ENCODE peak calls at places on chromosomes 3 and 15, in nine cellular contexts. One of them, this sample, is unnamed.

GRCh38 chr3:197183582-197183981 is 114.8 kb downstream of the DLG1 start:
- DNase-seq in breast epithelium: no peak
- DNase-seq in astrocyte of the spinal cord: no peak
- DNase-seq in tibial nerve: no peak
- DNase-seq in A549: no peak
- DNase-seq in AG04450: no peak
- DNase-seq in choroid plexus epithelial cell: no peak
- DNase-seq in fibroblast of mammary gland: no peak
- DNase-seq in IMR-90: no peak
- DNase-seq in this sample: no peak

GRCh38 chr3:148379763-148380162 is 317.9 kb upstream of the AGTR1 start:
- DNase-seq in breast epithelium: no peak
- DNase-seq in astrocyte of the spinal cord: peak
- DNase-seq in tibial nerve: no peak
- DNase-seq in A549: peak
- DNase-seq in AG04450: peak
- DNase-seq in choroid plexus epithelial cell: peak
- DNase-seq in fibroblast of mammary gland: peak
- DNase-seq in IMR-90: peak
- DNase-seq in this sample: peak

GRCh38 chr15:57440799-57441198 is 64.5 kb downstream of the CGNL1 start:
- DNase-seq in breast epithelium: no peak
- DNase-seq in astrocyte of the spinal cord: peak
- DNase-seq in tibial nerve: no peak
- DNase-seq in A549: no peak
- DNase-seq in AG04450: peak
- DNase-seq in choroid plexus epithelial cell: peak
- DNase-seq in fibroblast of mammary gland: peak
- DNase-seq in IMR-90: peak
- DNase-seq in this sample: peak

GRCh38 chr15:51580982-51581381 is 41.6 kb downstream of the DMXL2 start:
- DNase-seq in breast epithelium: no peak
- DNase-seq in astrocyte of the spinal cord: no peak
- DNase-seq in tibial nerve: no peak
- DNase-seq in A549: no peak
- DNase-seq in AG04450: no peak
- DNase-seq in choroid plexus epithelial cell: peak
- DNase-seq in fibroblast of mammary gland: no peak
- DNase-seq in IMR-90: no peak
- DNase-seq in this sample: no peak

GRCh38 chr3:132417695-132418520 is 606 bp downstream of the DNAJC13 start:
- DNase-seq in breast epithelium: peak
- DNase-seq in astrocyte of the spinal cord: peak
- DNase-seq in tibial nerve: peak
- DNase-seq in A549: peak
- DNase-seq in AG04450: peak
- DNase-seq in choroid plexus epithelial cell: peak
- DNase-seq in fibroblast of mammary gland: peak
- DNase-seq in IMR-90: peak
- DNase-seq in this sample: peak

GRCh38 chr3:71064288-71064975 is 519.1 kb downstream of the FOXP1 start:
- DNase-seq in breast epithelium: peak
- DNase-seq in astrocyte of the spinal cord: peak
- DNase-seq in tibial nerve: no peak
- DNase-seq in A549: peak
- DNase-seq in AG04450: no peak
- DNase-seq in choroid plexus epithelial cell: peak
- DNase-seq in fibroblast of mammary gland: peak
- DNase-seq in IMR-90: peak
- DNase-seq in this sample: peak

GRCh38 chr3:146899171-146899570 is 294.0 kb upstream of the PLSCR5 start:
- DNase-seq in breast epithelium: no peak
- DNase-seq in astrocyte of the spinal cord: no peak
- DNase-seq in tibial nerve: no peak
- DNase-seq in A549: no peak
- DNase-seq in AG04450: no peak
- DNase-seq in choroid plexus epithelial cell: no peak
- DNase-seq in fibroblast of mammary gland: no peak
- DNase-seq in IMR-90: no peak
- DNase-seq in this sample: no peak

GRCh38 chr3:157066335-157067071 is 93.4 kb downstream of the CCNL1 start:
- DNase-seq in breast epithelium: no peak
- DNase-seq in astrocyte of the spinal cord: peak
- DNase-seq in tibial nerve: no peak
- DNase-seq in A549: no peak
- DNase-seq in AG04450: peak
- DNase-seq in choroid plexus epithelial cell: no peak
- DNase-seq in fibroblast of mammary gland: peak
- DNase-seq in IMR-90: peak
- DNase-seq in this sample: peak

GRCh38 chr15:90212221-90213079 is 11.3 kb downstream of the SEMA4B start:
- DNase-seq in breast epithelium: peak
- DNase-seq in astrocyte of the spinal cord: no peak
- DNase-seq in tibial nerve: no peak
- DNase-seq in A549: no peak
- DNase-seq in AG04450: no peak
- DNase-seq in choroid plexus epithelial cell: no peak
- DNase-seq in fibroblast of mammary gland: no peak
- DNase-seq in IMR-90: no peak
- DNase-seq in this sample: no peak

GRCh38 chr15:96560246-96560895 is 229.9 kb downstream of the NR2F2 start:
- DNase-seq in breast epithelium: no peak
- DNase-seq in astrocyte of the spinal cord: no peak
- DNase-seq in tibial nerve: no peak
- DNase-seq in A549: no peak
- DNase-seq in AG04450: no peak
- DNase-seq in choroid plexus epithelial cell: peak
- DNase-seq in fibroblast of mammary gland: peak
- DNase-seq in IMR-90: no peak
- DNase-seq in this sample: peak

GRCh38 chr3:130529816-130530215 is 12.8 kb downstream of the COL6A6 start:
- DNase-seq in breast epithelium: no peak
- DNase-seq in astrocyte of the spinal cord: no peak
- DNase-seq in tibial nerve: no peak
- DNase-seq in A549: no peak
- DNase-seq in AG04450: no peak
- DNase-seq in choroid plexus epithelial cell: no peak
- DNase-seq in fibroblast of mammary gland: no peak
- DNase-seq in IMR-90: no peak
- DNase-seq in this sample: no peak

GRCh38 chr3:13273604-13274105 is 146.5 kb downstream of the NUP210 start:
- DNase-seq in breast epithelium: no peak
- DNase-seq in astrocyte of the spinal cord: no peak
- DNase-seq in tibial nerve: no peak
- DNase-seq in A549: no peak
- DNase-seq in AG04450: no peak
- DNase-seq in choroid plexus epithelial cell: no peak
- DNase-seq in fibroblast of mammary gland: no peak
- DNase-seq in IMR-90: no peak
- DNase-seq in this sample: no peak

GRCh38 chr3:11346416-11346815 is 74.2 kb downstream of the ATG7 start:
- DNase-seq in breast epithelium: no peak
- DNase-seq in astrocyte of the spinal cord: peak
- DNase-seq in tibial nerve: no peak
- DNase-seq in A549: no peak
- DNase-seq in AG04450: peak
- DNase-seq in choroid plexus epithelial cell: peak
- DNase-seq in fibroblast of mammary gland: no peak
- DNase-seq in IMR-90: peak
- DNase-seq in this sample: no peak

GRCh38 chr3:4938583-4938982 is 40.7 kb upstream of the BHLHE40 start:
- DNase-seq in breast epithelium: no peak
- DNase-seq in astrocyte of the spinal cord: no peak
- DNase-seq in tibial nerve: no peak
- DNase-seq in A549: no peak
- DNase-seq in AG04450: no peak
- DNase-seq in choroid plexus epithelial cell: no peak
- DNase-seq in fibroblast of mammary gland: no peak
- DNase-seq in IMR-90: no peak
- DNase-seq in this sample: no peak

GRCh38 chr15:71106802-71107500 is 8.3 kb upstream of the THSD4 start:
- DNase-seq in breast epithelium: no peak
- DNase-seq in astrocyte of the spinal cord: peak
- DNase-seq in tibial nerve: no peak
- DNase-seq in A549: no peak
- DNase-seq in AG04450: no peak
- DNase-seq in choroid plexus epithelial cell: peak
- DNase-seq in fibroblast of mammary gland: no peak
- DNase-seq in IMR-90: no peak
- DNase-seq in this sample: no peak

DNA sequence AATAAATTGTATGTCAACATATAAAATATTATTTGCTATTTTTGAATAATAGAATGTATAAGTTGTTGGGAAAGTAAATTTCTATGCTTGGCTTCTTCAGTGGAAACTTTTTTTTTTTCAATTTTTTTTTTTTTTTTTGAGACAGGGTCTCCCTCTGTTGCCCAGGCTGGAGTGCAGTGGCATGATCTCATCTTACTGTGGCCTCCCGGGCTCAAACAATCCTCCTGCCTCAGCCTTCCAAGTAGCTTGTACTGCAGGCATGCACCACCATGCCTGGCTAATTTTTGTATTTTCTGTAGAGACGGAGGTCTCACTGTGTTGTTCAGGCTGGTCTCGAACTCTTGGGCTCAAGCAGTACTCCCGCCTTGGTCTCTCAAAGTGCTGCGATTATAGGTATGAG is 16.8 kb downstream of the MBNL1 start:
- DNase-seq in breast epithelium: no peak
- DNase-seq in astrocyte of the spinal cord: no peak
- DNase-seq in tibial nerve: no peak
- DNase-seq in A549: no peak
- DNase-seq in AG04450: no peak
- DNase-seq in choroid plexus epithelial cell: no peak
- DNase-seq in fibroblast of mammary gland: no peak
- DNase-seq in IMR-90: no peak
- DNase-seq in this sample: no peak
- H3K4me3 ChIP-seq in breast epithelium: no peak
- H3K4me3 ChIP-seq in astrocyte of the spinal cord: no peak
- H3K4me3 ChIP-seq in tibial nerve: no peak
- H3K4me3 ChIP-seq in A549: no peak
- H3K4me3 ChIP-seq in AG04450: no peak
- H3K4me3 ChIP-seq in choroid plexus epithelial cell: no peak
- H3K4me3 ChIP-seq in fibroblast of mammary gland: no peak
- H3K4me3 ChIP-seq in IMR-90: no peak
- H3K4me3 ChIP-seq in this sample: no peak

GRCh38 chr3:177811835-177812234 is 614.6 kb upstream of the TBL1XR1 start:
- DNase-seq in breast epithelium: no peak
- DNase-seq in astrocyte of the spinal cord: no peak
- DNase-seq in tibial nerve: no peak
- DNase-seq in A549: no peak
- DNase-seq in AG04450: no peak
- DNase-seq in choroid plexus epithelial cell: peak
- DNase-seq in fibroblast of mammary gland: peak
- DNase-seq in IMR-90: no peak
- DNase-seq in this sample: peak

GRCh38 chr3:177810162-177810623 is 612.9 kb upstream of the TBL1XR1 start:
- DNase-seq in breast epithelium: no peak
- DNase-seq in astrocyte of the spinal cord: peak
- DNase-seq in tibial nerve: no peak
- DNase-seq in A549: peak
- DNase-seq in AG04450: peak
- DNase-seq in choroid plexus epithelial cell: peak
- DNase-seq in fibroblast of mammary gland: peak
- DNase-seq in IMR-90: peak
- DNase-seq in this sample: peak

GRCh38 chr3:177812492-177812891 is 615.2 kb upstream of the TBL1XR1 start:
- DNase-seq in breast epithelium: no peak
- DNase-seq in astrocyte of the spinal cord: no peak
- DNase-seq in tibial nerve: no peak
- DNase-seq in A549: no peak
- DNase-seq in AG04450: no peak
- DNase-seq in choroid plexus epithelial cell: no peak
- DNase-seq in fibroblast of mammary gland: no peak
- DNase-seq in IMR-90: no peak
- DNase-seq in this sample: no peak

GRCh38 chr3:177811111-177811510 is 613.8 kb upstream of the TBL1XR1 start:
- DNase-seq in breast epithelium: no peak
- DNase-seq in astrocyte of the spinal cord: no peak
- DNase-seq in tibial nerve: no peak
- DNase-seq in A549: no peak
- DNase-seq in AG04450: no peak
- DNase-seq in choroid plexus epithelial cell: no peak
- DNase-seq in fibroblast of mammary gland: no peak
- DNase-seq in IMR-90: no peak
- DNase-seq in this sample: no peak

GRCh38 chr3:177813322-177813721 is 616.0 kb upstream of the TBL1XR1 start:
- DNase-seq in breast epithelium: peak
- DNase-seq in astrocyte of the spinal cord: peak
- DNase-seq in tibial nerve: peak
- DNase-seq in A549: no peak
- DNase-seq in AG04450: no peak
- DNase-seq in choroid plexus epithelial cell: peak
- DNase-seq in fibroblast of mammary gland: no peak
- DNase-seq in IMR-90: peak
- DNase-seq in this sample: no peak
- TF ChIP-seq CTCF in breast epithelium: no peak
- TF ChIP-seq CTCF in astrocyte of the spinal cord: no peak
- TF ChIP-seq CTCF in tibial nerve: no peak
- TF ChIP-seq CTCF in A549: no peak
- TF ChIP-seq CTCF in AG04450: no peak
- TF ChIP-seq CTCF in choroid plexus epithelial cell: no peak
- TF ChIP-seq CTCF in fibroblast of mammary gland: no peak
- TF ChIP-seq CTCF in IMR-90: no peak
- TF ChIP-seq CTCF in this sample: no peak

DNA sequence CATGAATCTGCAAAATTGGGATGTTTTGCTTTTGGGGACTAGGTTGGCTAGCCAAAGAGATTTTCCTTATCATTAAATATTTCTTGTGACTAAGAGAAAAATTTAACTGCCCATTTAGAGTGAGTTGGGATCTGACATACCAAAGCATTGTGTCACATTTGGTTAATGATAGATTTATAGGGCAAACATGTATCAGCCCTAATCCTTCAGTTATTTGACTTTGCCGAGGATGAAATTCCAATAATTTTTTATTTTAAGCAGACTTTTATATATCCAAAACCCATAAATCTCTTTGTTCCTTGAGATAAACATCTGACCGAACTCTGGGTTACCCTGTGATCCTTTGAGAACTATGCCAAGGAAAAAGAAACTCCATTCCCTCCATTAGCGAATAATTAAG is 218.9 kb downstream of the CDIN1 start:
- DNase-seq in breast epithelium: no peak
- DNase-seq in astrocyte of the spinal cord: peak
- DNase-seq in tibial nerve: no peak
- DNase-seq in A549: peak
- DNase-seq in AG04450: no peak
- DNase-seq in choroid plexus epithelial cell: peak
- DNase-seq in fibroblast of mammary gland: peak
- DNase-seq in IMR-90: peak
- DNase-seq in this sample: peak
- H3K4me3 ChIP-seq in breast epithelium: no peak
- H3K4me3 ChIP-seq in astrocyte of the spinal cord: no peak
- H3K4me3 ChIP-seq in tibial nerve: no peak
- H3K4me3 ChIP-seq in A549: no peak
- H3K4me3 ChIP-seq in AG04450: no peak
- H3K4me3 ChIP-seq in choroid plexus epithelial cell: no peak
- H3K4me3 ChIP-seq in fibroblast of mammary gland: no peak
- H3K4me3 ChIP-seq in IMR-90: no peak
- H3K4me3 ChIP-seq in this sample: no peak

DNA sequence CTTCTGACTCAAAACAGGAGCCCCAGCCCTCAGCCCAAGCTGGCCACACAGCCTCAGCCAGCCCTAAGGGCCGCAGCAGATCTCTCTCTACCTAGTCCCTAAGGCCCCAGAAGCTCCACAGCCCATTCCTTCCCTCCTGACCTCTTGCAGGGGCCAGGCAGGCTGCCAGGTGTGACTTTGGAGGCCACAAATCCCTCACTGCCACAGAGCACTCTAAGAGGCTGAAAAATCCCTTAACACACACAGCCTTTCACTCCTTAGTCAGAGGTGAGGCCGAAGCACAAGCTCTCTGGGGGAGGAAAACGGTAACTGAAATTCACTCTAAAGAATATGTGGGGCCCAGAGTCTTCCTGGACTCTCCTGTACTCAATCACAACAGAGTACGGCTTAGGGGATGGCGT is 23.3 kb downstream of the LRRC2 start:
- DNase-seq in breast epithelium: no peak
- DNase-seq in astrocyte of the spinal cord: no peak
- DNase-seq in tibial nerve: no peak
- DNase-seq in A549: no peak
- DNase-seq in AG04450: no peak
- DNase-seq in choroid plexus epithelial cell: no peak
- DNase-seq in fibroblast of mammary gland: no peak
- DNase-seq in IMR-90: no peak
- DNase-seq in this sample: no peak
- TF ChIP-seq CTCF in breast epithelium: no peak
- TF ChIP-seq CTCF in astrocyte of the spinal cord: no peak
- TF ChIP-seq CTCF in tibial nerve: no peak
- TF ChIP-seq CTCF in A549: no peak
- TF ChIP-seq CTCF in AG04450: no peak
- TF ChIP-seq CTCF in choroid plexus epithelial cell: no peak
- TF ChIP-seq CTCF in fibroblast of mammary gland: no peak
- TF ChIP-seq CTCF in IMR-90: no peak
- TF ChIP-seq CTCF in this sample: no peak

This sample was measured in foreskin fibroblast.